ENCODE peak calls at places on chromosomes 1 and 21, in four cellular contexts. Q, V, P and Y are unnamed samples.

GRCh38 chr1:110337704-110338199 is 1.4 kb upstream of the RBM15 start:
- DNase-seq in Q (no peak), V (no peak), P (no peak), Y (peak; percentile 77)

GRCh38 chr1:182107218-182107617 is 45.7 kb upstream of the ZNF648 start:
- DNase-seq in Q (no peak), V (no peak), P (no peak), Y (no peak)

GRCh38 chr21:14753466-14754258 is 207.5 kb upstream of the SAMSN1 start:
- DNase-seq in Q (no peak), V (no peak), P (no peak), Y (no peak)

GRCh38 chr1:51794260-51794659 is 84.3 kb downstream of the NRDC start:
- DNase-seq in Q (no peak), V (no peak), P (no peak), Y (no peak)

GRCh38 chr21:35850029-35850428 is 210.3 kb downstream of the SETD4 start:
- DNase-seq in Q (peak; percentile 71), V (peak; percentile 72), P (no peak), Y (no peak)

GRCh38 chr1:58573705-58574591 is 3.1 kb downstream of the TACSTD2 start:
- DNase-seq in Q (no peak), V (no peak), P (no peak), Y (no peak)

GRCh38 chr1:30052178-30052577 is 671.2 kb downstream of the MATN1 start:
- DNase-seq in Q (no peak), V (no peak), P (no peak), Y (no peak)

GRCh38 chr1:54795100-54795665 is 5.9 kb downstream of the TTC22 start:
- DNase-seq in Q (no peak), V (peak; percentile 29), P (no peak), Y (no peak)

GRCh38 chr1:231420959-231421615 is 1.0 kb downstream of the EGLN1 start:
- DNase-seq in Q (peak; percentile 63), V (peak; percentile 23), P (no peak), Y (peak; percentile 79)

GRCh38 chr1:243587285-243587684 is 262.8 kb downstream of the AKT3 start:
- DNase-seq in Q (no peak), V (no peak), P (no peak), Y (no peak)

GRCh38 chr1:171220551-171221175 is 27.6 kb upstream of the FMO1 start:
- DNase-seq in Q (peak; percentile 82), V (no peak), P (no peak), Y (no peak)

GRCh38 chr1:31505884-31506497 is 70.3 kb upstream of the TINAGL1 start:
- DNase-seq in Q (peak; percentile 22), V (peak; percentile 82), P (no peak), Y (no peak)

GRCh38 chr1:62385923-62386322 is 50.9 kb upstream of the USP1 start:
- DNase-seq in Q (no peak), V (no peak), P (no peak), Y (no peak)

GRCh38 chr1:90347366-90347765 is 352.5 kb downstream of the ZNF326 start:
- DNase-seq in Q (no peak), V (no peak), P (no peak), Y (no peak)